ENCODE peak calls at places on chromosome 5, in ten cellular contexts. C is heart left ventricle, L is HCT116, W is IMR-90, T is ovary, X is thyroid gland, M is breast epithelium, A is A549, K is prostate gland, Y is body of pancreas. N is an unnamed sample.

GRCh38 chr5:62083247-62083646 is 222.8 kb upstream of the KIF2A start:
- DNase-seq in C (no peak), L (no peak), W (no peak), T (no peak), X (peak), M (no peak), A (no peak), K (no peak), Y (no peak), N (peak)

GRCh38 chr5:180785151-180785781 is 17.3 kb downstream of the MGAT1 start:
- DNase-seq in C (peak), L (no peak), W (peak), T (peak), X (no peak), M (no peak), A (no peak), K (no peak), Y (peak), N (no peak)

GRCh38 chr5:39780341-39780740 is 355.6 kb upstream of the DAB2 start:
- DNase-seq in C (no peak), L (no peak), W (peak), T (no peak), X (no peak), M (no peak), A (no peak), K (no peak), Y (no peak), N (no peak)

GRCh38 chr5:35202319-35203111 is 27.8 kb downstream of the PRLR start:
- DNase-seq in C (no peak), L (peak), W (peak), T (no peak), X (peak), M (no peak), A (peak), K (no peak), Y (peak), N (no peak)

GRCh38 chr5:173970878-173971650 is 17.9 kb upstream of the C5orf47 start:
- DNase-seq in C (no peak), L (no peak), W (no peak), T (no peak), X (no peak), M (no peak), A (no peak), K (no peak), Y (no peak), N (no peak)

GRCh38 chr5:112795342-112795741 is 57.7 kb downstream of the APC start:
- DNase-seq in C (no peak), L (no peak), W (no peak), T (no peak), X (no peak), M (no peak), A (no peak), K (no peak), Y (no peak), N (no peak)

GRCh38 chr5:51392689-51393199 is 9.5 kb downstream of the ISL1 start:
- DNase-seq in C (no peak), L (no peak), W (no peak), T (no peak), X (no peak), M (no peak), A (no peak), K (no peak), Y (no peak), N (no peak)

GRCh38 chr5:168357881-168358280 is 66.4 kb downstream of the WWC1 start:
- DNase-seq in C (no peak), L (no peak), W (no peak), T (no peak), X (no peak), M (no peak), A (no peak), K (no peak), Y (no peak), N (no peak)

GRCh38 chr5:33612386-33612785 is 171.6 kb downstream of the TARS1 start:
- DNase-seq in C (no peak), L (no peak), W (peak), T (no peak), X (no peak), M (no peak), A (no peak), K (no peak), Y (no peak), N (no peak)

GRCh38 chr5:109399092-109399759 is 10.5 kb downstream of the PJA2 start:
- DNase-seq in C (no peak), L (no peak), W (peak), T (no peak), X (no peak), M (no peak), A (no peak), K (no peak), Y (no peak), N (no peak)

GRCh38 chr5:40396312-40396711 is 283.4 kb upstream of the PTGER4 start:
- DNase-seq in C (no peak), L (no peak), W (no peak), T (no peak), X (no peak), M (no peak), A (no peak), K (no peak), Y (no peak), N (no peak)

GRCh38 chr5:140266471-140267200 is 36.3 kb downstream of the PFDN1 start:
- DNase-seq in C (no peak), L (no peak), W (no peak), T (no peak), X (no peak), M (no peak), A (no peak), K (no peak), Y (no peak), N (no peak)

GRCh38 chr5:142360607-142361120 is 35.8 kb upstream of the SPRY4 start:
- DNase-seq in C (no peak), L (peak), W (peak), T (no peak), X (no peak), M (no peak), A (peak), K (no peak), Y (peak), N (no peak)
- TF ChIP-seq POLR2A in C (no peak), L (no peak), W (no peak), T (no peak), X (no peak), M (no peak), A (no peak), K (no peak), Y (no peak), N (no peak)

DNA sequence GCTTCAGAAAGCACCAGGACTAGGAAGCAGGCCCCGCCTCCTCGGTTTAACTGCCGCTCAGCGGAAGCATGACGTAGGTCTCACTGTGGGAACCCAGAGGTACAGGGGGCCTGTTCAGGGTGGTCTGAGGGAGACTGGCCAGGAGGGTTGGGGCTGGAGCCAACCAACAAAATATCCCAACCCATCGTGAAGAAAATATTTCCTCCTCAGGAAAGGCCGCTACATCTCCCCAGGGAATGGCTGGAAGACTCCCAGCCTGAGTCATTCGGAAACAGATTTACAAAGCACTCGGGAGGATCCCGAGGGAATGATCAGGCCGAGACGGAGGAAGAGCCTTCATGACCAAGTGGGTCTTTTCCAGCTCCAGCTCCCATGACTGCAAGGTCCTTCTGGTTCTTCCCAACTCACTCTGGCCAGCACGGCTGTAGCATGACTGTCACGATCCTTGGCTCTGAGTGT is 100.8 kb downstream of the LHFPL2 start:
- DNase-seq in C (peak), L (no peak), W (peak), T (peak), X (peak), M (peak), A (no peak), K (no peak), Y (peak), N (no peak)
- TF ChIP-seq POLR2A in C (no peak), L (no peak), W (no peak), T (no peak), X (no peak), M (no peak), A (no peak), K (no peak), Y (no peak), N (no peak)

GRCh38 chr5:159207616-159208507 is 1.5 kb downstream of the RNF145 start:
- DNase-seq in C (peak), L (peak), W (peak), T (peak), X (peak), M (peak), A (peak), K (peak), Y (peak), N (peak)
- TF ChIP-seq POLR2A in C (no peak), L (no peak), W (peak), T (peak), X (peak), M (no peak), A (peak), K (peak), Y (peak), N (no peak)

GRCh38 chr5:673140-673836 is 19.9 kb downstream of the TPPP start:
- DNase-seq in C (no peak), L (no peak), W (no peak), T (no peak), X (no peak), M (no peak), A (no peak), K (no peak), Y (peak), N (peak)

GRCh38 chr5:675876-676698 is 17.1 kb downstream of the TPPP start:
- DNase-seq in C (peak), L (no peak), W (no peak), T (peak), X (peak), M (no peak), A (no peak), K (no peak), Y (peak), N (peak)

GRCh38 chr5:675111-675875 is 17.9 kb downstream of the TPPP start:
- DNase-seq in C (peak), L (no peak), W (no peak), T (peak), X (no peak), M (no peak), A (no peak), K (no peak), Y (peak), N (peak)

GRCh38 chr5:673837-674629 is 19.1 kb downstream of the TPPP start:
- DNase-seq in C (peak), L (no peak), W (no peak), T (no peak), X (peak), M (no peak), A (no peak), K (no peak), Y (peak), N (peak)

GRCh38 chr5:674630-675011 is 18.5 kb downstream of the TPPP start:
- DNase-seq in C (no peak), L (no peak), W (no peak), T (peak), X (no peak), M (no peak), A (no peak), K (no peak), Y (peak), N (no peak)
- TF ChIP-seq POLR2A in C (no peak), L (no peak), W (no peak), T (no peak), X (no peak), M (no peak), A (no peak), K (no peak), Y (no peak), N (no peak)

GRCh38 chr5:142012792-142013388 is at the start of gene GNPDA1:
- DNase-seq in C (peak), L (peak), W (peak), T (peak), X (peak), M (peak), A (peak), K (peak), Y (peak), N (peak)
- TF ChIP-seq POLR2A in C (no peak), L (peak), W (peak), T (peak), X (peak), M (no peak), A (peak), K (peak), Y (peak), N (peak)

GRCh38 chr5:143057580-143057999 is 287.4 kb downstream of the ARHGAP26 start:
- DNase-seq in C (no peak), L (no peak), W (peak), T (no peak), X (no peak), M (no peak), A (no peak), K (no peak), Y (no peak), N (no peak)
- TF ChIP-seq POLR2A in C (no peak), L (no peak), W (no peak), T (no peak), X (no peak), M (no peak), A (no peak), K (no peak), Y (no peak), N (no peak)

GRCh38 chr5:132490484-132491367 is at the start of gene IRF1:
- DNase-seq in C (peak), L (peak), W (peak), T (peak), X (peak), M (peak), A (peak), K (peak), Y (peak), N (peak)
- TF ChIP-seq POLR2A in C (peak), L (peak), W (peak), T (peak), X (peak), M (peak), A (peak), K (peak), Y (peak), N (peak)

DNA sequence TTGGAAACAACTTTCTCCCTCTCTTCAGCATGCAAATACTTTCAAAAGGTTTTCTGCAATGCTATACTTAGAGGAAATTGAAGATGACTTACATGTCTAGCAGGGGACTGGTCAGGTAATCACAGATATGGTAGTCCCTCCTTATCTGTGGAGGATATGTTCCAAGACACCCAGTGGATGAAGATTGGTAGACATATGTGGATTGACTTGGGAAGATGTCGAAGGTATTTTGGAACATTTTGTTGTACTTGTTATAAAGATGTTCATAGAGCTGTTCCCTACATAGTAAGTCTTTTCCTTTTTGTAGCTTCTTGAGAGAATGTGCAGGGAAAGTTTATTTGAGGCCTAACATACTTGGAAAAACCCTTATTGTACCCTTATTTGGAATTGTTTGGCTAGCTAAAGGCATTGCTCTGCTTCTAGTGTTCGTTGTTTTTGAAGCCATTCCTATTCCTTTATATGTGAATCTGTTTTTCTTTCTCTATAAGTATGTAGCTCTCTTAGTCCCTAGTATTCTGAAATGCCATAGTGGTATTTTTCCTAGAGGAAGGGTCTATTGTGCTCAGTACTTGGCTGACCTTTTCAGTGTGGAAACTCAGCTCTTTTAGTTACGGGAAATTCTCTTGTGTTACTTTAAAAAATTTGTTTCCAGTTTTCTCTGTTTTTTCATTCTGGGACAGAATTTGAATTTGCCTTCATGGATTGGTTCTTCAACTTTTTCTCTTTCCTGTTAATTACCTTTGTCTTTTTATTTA is 25.7 kb downstream of the GPR151 start:
- DNase-seq in C (no peak), L (no peak), W (no peak), T (no peak), X (no peak), M (no peak), A (no peak), K (no peak), Y (no peak), N (no peak)
- TF ChIP-seq POLR2A in C (no peak), L (no peak), W (no peak), T (no peak), X (no peak), M (no peak), A (no peak), K (no peak), Y (no peak), N (no peak)